ENCODE peak calls at places on chromosomes 1 and 21, in six cellular contexts. Y is SK-N-SH, V is tibial nerve, N is esophagus muscularis mucosa, R is GM12878, M is transverse colon. Q is an unnamed sample. For H3K36me3, the result is how much of the 10 kb centered on the place peaks cover.

GRCh38 chr1:23108918-23109533 is 59.6 kb downstream of the LUZP1 start:
- DNase-seq in R (no peak), M (no peak), N (no peak), Y (no peak), V (no peak), Q (no peak)

GRCh38 chr1:29379438-29380073 is 143.2 kb downstream of the PTPRU start:
- DNase-seq in M (no peak), R (peak), Y (peak), V (no peak), N (no peak), Q (no peak)

GRCh38 chr1:50735443-50735842 is 224.6 kb downstream of the FAF1 start:
- DNase-seq in M (no peak), V (no peak), Y (peak), N (no peak), R (no peak), Q (no peak)

GRCh38 chr1:150537732-150538684 is 11.2 kb upstream of the ADAMTSL4 start:
- DNase-seq in R (no peak), V (no peak), N (peak), M (no peak), Y (no peak), Q (no peak)

GRCh38 chr1:206004821-206005220 is 1.6 kb upstream of the RAB7B start:
- DNase-seq in M (no peak), N (no peak), V (no peak), Y (no peak), R (no peak), Q (peak)

GRCh38 chr1:118154220-118154619 is 30.8 kb downstream of the SPAG17 start:
- DNase-seq in Y (no peak), N (no peak), M (no peak), V (no peak), R (peak), Q (no peak)

GRCh38 chr1:238690415-238690814 is 696.0 kb upstream of the CHRM3 start:
- DNase-seq in N (no peak), V (no peak), Y (no peak), M (no peak), R (no peak), Q (no peak)

GRCh38 chr1:221264848-221265247 is 385.6 kb downstream of the HLX start:
- DNase-seq in M (no peak), R (no peak), V (no peak), Y (no peak), N (no peak), Q (no peak)

GRCh38 chr1:173876732-173877131 is 8.6 kb downstream of the ZBTB37 start:
- DNase-seq in V (no peak), N (no peak), R (no peak), M (no peak), Y (no peak), Q (no peak)

GRCh38 chr1:214043167-214043566 is 55.4 kb downstream of the PROX1 start:
- DNase-seq in V (no peak), R (no peak), M (no peak), Y (no peak), N (no peak), Q (no peak)

GRCh38 chr1:72282271-72282656 is at the start of gene NEGR1:
- DNase-seq in M (peak), N (peak), R (no peak), V (peak), Y (peak), Q (no peak)

GRCh38 chr1:166814611-166815010 is 24.7 kb upstream of the POGK start:
- DNase-seq in Y (no peak), R (no peak), V (no peak), M (no peak), N (no peak), Q (peak)

GRCh38 chr1:214285622-214286440 is 4.9 kb downstream of the SMYD2 start:
- DNase-seq in Y (no peak), N (no peak), V (no peak), M (no peak), R (no peak), Q (no peak)

GRCh38 chr1:150629115-150629928 is at the start of gene ENSA:
- DNase-seq in R (peak), V (peak), M (peak), Y (peak), N (peak), Q (peak)

GRCh38 chr1:115450641-115451040 is 112.6 kb upstream of the NGF start:
- DNase-seq in V (no peak), M (no peak), R (no peak), Y (no peak), N (no peak), Q (no peak)

GRCh38 chr1:218674280-218674773 is 329.2 kb downstream of the TGFB2 start:
- DNase-seq in R (no peak), V (no peak), Y (no peak), M (no peak), N (no peak), Q (no peak)

GRCh38 chr1:3978196-3978927 is 78.3 kb upstream of the C1orf174 start:
- DNase-seq in V (no peak), Y (no peak), M (no peak), N (no peak), R (no peak), Q (no peak)

GRCh38 chr1:201790261-201790660 is 38.7 kb upstream of the IPO9 start:
- DNase-seq in M (no peak), Y (no peak), R (no peak), V (no peak), N (no peak), Q (no peak)

GRCh38 chr1:244050835-244051444 is at the start of gene ZBTB18:
- DNase-seq in V (no peak), Y (peak), M (no peak), N (no peak), R (no peak), Q (no peak)

GRCh38 chr21:20396798-20397197 is 601.4 kb upstream of the NCAM2 start:
- DNase-seq in V (no peak), N (no peak), R (no peak), Y (no peak), M (no peak), Q (no peak)
- TF ChIP-seq EP300 in V (no peak), N (no peak), R (no peak), Y (no peak), M (no peak), Q (no peak)

GRCh38 chr21:32340863-32341848 is 42.5 kb downstream of the MRAP start:
- DNase-seq in N (no peak), M (no peak), R (no peak), V (no peak), Y (no peak), Q (no peak)
- H3K36me3 ChIP-seq in N (half or more), M (under half), R (under half), V (half or more), Y (half or more), Q (half or more)

GRCh38 chr1:10387611-10388386 is 11.1 kb upstream of the PGD start:
- DNase-seq in V (no peak), Y (no peak), M (no peak), R (peak), N (no peak), Q (no peak)
- TF ChIP-seq CTCF in V (no peak), Y (peak), M (no peak), R (no peak), N (no peak), Q (no peak)

DNA sequence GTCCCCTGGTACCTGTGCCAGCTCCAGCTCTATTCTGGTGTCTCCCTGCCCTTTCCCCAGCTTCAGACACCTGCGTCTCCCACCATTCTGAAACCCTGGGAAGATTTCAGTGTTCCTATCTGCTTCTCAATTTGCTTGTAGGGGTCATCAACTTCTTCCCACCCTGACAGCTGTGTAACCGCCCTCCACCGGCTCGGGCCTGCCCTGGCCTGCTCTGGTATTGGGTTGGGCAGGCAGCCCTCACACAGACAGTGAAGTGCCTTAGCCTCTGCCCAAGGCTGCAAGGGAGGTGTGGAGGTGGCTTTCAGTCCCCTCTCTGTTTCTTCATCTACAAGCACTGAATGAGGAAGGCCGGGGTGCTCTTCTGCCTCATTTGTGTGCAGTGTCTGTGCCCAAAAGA is 97.2 kb downstream of the LAMC2 start:
- DNase-seq in R (no peak), M (no peak), Y (no peak), V (no peak), N (no peak), Q (no peak)
- TF ChIP-seq EP300 in R (no peak), M (no peak), Y (no peak), V (no peak), N (no peak), Q (no peak)

GRCh38 chr1:145846191-145846590 is 761 bp downstream of the NUDT17 start:
- DNase-seq in M (no peak), R (no peak), Y (peak), V (no peak), N (no peak), Q (no peak)
- H3K36me3 ChIP-seq in M (under half), R (under half), Y (half or more), V (half or more), N (half or more), Q (under half)

GRCh38 chr1:192477630-192478029 is 97.9 kb upstream of the RGS1 start:
- DNase-seq in M (no peak), N (no peak), Y (peak), R (peak), V (no peak), Q (no peak)
- TF ChIP-seq CTCF in M (peak), N (peak), Y (peak), R (peak), V (peak), Q (peak)

GRCh38 chr1:227792216-227793078 is 23.0 kb upstream of the PRSS38 start:
- DNase-seq in M (no peak), Y (peak), R (no peak), V (no peak), N (peak), Q (no peak)

GRCh38 chr1:227794813-227795183 is 20.7 kb upstream of the PRSS38 start:
- DNase-seq in M (no peak), V (no peak), Y (no peak), N (no peak), R (no peak), Q (no peak)

GRCh38 chr1:227793079-227793947 is 22.2 kb upstream of the PRSS38 start:
- DNase-seq in M (no peak), Y (no peak), N (no peak), R (no peak), V (no peak), Q (no peak)

GRCh38 chr1:227795732-227796131 is 19.7 kb upstream of the PRSS38 start:
- DNase-seq in M (no peak), N (no peak), Y (no peak), V (no peak), R (no peak), Q (no peak)

DNA sequence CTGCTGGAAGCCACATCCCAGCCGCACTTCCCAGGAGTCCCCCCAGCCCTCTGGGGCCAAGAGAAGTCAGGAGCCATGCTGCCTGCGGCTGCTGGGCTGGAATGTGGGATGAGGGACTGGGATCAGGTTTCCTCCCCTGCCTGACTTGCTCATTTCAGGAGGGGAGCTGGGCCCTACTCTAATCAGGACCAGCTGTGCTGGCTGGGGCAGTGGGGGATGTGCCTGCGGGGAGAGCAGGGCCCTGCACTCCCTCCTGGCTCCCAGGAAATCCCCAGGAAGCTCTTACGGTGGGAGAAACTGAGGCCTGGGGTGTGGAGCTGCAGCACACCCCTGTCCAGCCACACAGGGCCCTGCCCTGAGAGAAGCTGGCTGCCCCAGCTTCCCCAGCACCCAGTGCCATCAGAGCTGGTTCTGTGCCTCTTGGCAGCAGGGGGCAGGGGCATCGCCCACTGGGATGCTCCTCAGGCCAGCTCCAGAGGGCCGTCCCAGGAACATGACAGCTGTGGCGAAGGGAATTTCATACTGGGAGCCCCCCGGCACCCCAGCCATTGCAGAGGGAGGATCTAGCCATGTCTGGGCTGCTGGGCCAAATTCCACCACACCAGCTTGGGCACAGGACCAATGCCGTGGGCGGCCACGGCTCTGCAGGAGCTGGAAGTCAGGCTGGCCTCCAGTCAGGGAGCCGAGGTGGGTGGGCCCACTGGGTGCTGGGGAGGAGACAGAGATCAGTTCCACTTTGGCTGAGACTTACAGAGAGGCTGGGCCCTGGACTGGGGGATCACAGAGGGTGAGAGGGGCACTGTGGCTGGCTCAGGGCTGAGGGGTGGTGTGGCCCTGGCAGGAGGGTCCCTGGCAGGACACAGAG is 21.3 kb upstream of the PRSS38 start:
- DNase-seq in V (peak), M (no peak), N (no peak), Y (peak), R (no peak), Q (no peak)
- TF ChIP-seq EP300 in V (no peak), M (no peak), N (no peak), Y (peak), R (no peak), Q (no peak)

DNA sequence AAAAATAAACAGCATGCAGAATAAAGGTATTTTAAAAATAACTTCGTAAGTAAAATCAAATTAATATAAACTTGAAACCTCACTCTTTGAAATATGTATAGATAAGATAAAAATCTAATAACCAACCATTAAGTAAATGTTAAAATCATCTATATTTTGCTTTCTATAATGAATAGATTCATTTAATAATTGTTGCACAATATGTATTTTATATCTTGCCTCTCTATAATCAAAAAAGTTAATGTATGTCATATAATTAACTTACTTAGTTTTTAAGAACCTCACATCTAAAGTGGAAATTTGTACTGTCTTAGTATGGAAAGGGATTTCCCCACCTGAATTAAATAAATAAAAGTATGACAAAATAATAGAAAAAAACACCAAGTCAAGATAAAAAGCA is 42.4 kb upstream of the RBM34 start:
- DNase-seq in R (no peak), N (no peak), Y (no peak), V (no peak), M (no peak), Q (no peak)
- H3K36me3 ChIP-seq in R (under half), N (under half), Y (under half), V (under half), M (under half), Q (under half)

GRCh38 chr1:216119600-216119999 is 303.6 kb downstream of the USH2A start:
- DNase-seq in N (no peak), Y (peak), V (no peak), R (no peak), M (no peak), Q (no peak)
- TF ChIP-seq CTCF in N (no peak), Y (peak), V (no peak), R (peak), M (no peak), Q (no peak)

DNA sequence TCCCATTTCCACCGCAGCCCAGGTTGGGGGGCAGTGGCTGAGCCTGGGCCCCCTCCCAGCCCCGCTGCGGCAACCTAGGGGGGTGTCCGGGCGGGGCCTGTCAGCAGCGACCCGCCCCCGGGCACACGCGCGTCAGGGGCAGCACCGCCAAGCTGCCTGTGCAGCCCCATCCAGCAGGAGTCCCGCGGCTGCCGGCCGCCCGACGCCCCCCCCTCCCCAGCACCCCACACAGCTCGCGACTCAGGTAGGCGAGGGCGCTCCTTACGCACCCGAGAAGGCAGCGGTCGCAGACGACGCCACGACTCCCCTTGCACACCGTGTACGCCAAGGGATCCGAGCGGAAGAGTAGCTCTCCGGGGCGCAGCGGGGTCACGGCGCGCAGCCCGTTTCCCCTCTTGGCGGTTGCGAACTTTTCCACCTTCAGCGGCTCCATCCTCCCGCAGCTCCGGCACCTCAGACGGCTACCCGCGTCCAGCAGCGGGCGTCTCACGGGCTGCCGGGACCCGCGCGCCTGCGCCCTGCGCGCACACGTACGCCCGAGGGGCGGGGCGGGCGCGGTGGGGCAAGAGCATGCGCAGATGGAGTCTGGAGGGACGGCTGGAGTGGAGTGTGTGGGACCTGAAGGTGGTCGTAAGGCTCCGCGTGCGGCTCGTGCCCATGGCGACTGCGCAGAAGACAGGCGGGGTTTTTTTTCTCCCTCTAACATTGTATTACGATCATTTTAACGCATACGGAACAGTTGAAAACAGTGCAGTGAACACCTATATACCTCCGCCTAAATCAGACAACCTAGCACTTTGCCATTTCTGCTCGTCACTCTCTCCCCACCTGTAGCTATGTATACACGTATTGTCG is at the start of gene SMYD3:
- DNase-seq in M (peak), N (peak), R (peak), Y (peak), V (peak), Q (peak)
- TF ChIP-seq EP300 in M (no peak), N (no peak), R (no peak), Y (no peak), V (peak), Q (no peak)